ENCODE peak calls at places on chromosomes 3 and 15, in seven cellular contexts. I, V, Y, B, G, C and P are unnamed samples.
A peak's percentile ranks its signal among the peaks of the same experiment; 100 is the strongest.

GRCh38 chr3:114290911-114291901 is 2.6 kb upstream of the TIGIT start:
- DNase-seq in Y (peak; percentile 99), C (peak; percentile 54), B (peak; percentile 97), V (peak; percentile 53), I (peak; percentile 31), G (peak; percentile 3), P (peak; percentile 91)

GRCh38 chr15:80929225-80929624 is 60.4 kb downstream of the MESD start:
- DNase-seq in G (no peak), Y (no peak), B (no peak), V (no peak), I (peak; percentile 46), C (peak; percentile 64), P (no peak)

GRCh38 chr3:125585595-125586223 is 9.6 kb downstream of the OSBPL11 start:
- DNase-seq in Y (peak; percentile 68), V (peak; percentile 72), C (peak; percentile 77), I (peak; percentile 61), B (peak; percentile 54), G (peak; percentile 7), P (no peak)

GRCh38 chr15:34876640-34877039 is 81.3 kb upstream of the ACTC1 start:
- DNase-seq in G (no peak), V (no peak), I (no peak), C (no peak), B (no peak), Y (no peak), P (no peak)

GRCh38 chr15:64586259-64586658 is 125.9 kb downstream of the ZNF609 start:
- DNase-seq in G (no peak), Y (peak; percentile 24), V (no peak), B (no peak), I (no peak), C (no peak), P (no peak)

GRCh38 chr3:99562990-99563607 is 75.3 kb upstream of the COL8A1 start:
- DNase-seq in Y (no peak), I (no peak), B (no peak), G (no peak), V (no peak), C (no peak), P (no peak)

GRCh38 chr3:102174312-102174712 is 260.5 kb upstream of the ZPLD1 start:
- DNase-seq in Y (no peak), B (no peak), I (peak; percentile 85), C (peak; percentile 74), V (no peak), G (no peak), P (no peak)

GRCh38 chr3:69485489-69485888 is 99.6 kb upstream of the FRMD4B start:
- DNase-seq in C (no peak), V (no peak), I (no peak), Y (no peak), B (no peak), G (no peak), P (no peak)

GRCh38 chr15:76346666-76347506 is 10.3 kb downstream of the ISL2 start:
- DNase-seq in B (no peak), I (no peak), V (no peak), G (no peak), C (peak; percentile 36), Y (peak; percentile 50), P (no peak)

GRCh38 chr3:196237203-196237602 is 20.9 kb downstream of the SLC51A start:
- DNase-seq in Y (no peak), B (no peak), C (no peak), V (no peak), G (no peak), I (no peak), P (no peak)

GRCh38 chr3:72633101-72633500 is 215.1 kb downstream of the SHQ1 start:
- DNase-seq in Y (no peak), B (no peak), G (no peak), V (no peak), I (no peak), C (no peak), P (no peak)

GRCh38 chr3:17808994-17809393 is 66.6 kb upstream of the TBC1D5 start:
- DNase-seq in V (no peak), B (no peak), G (no peak), I (peak; percentile 89), Y (no peak), C (peak; percentile 13), P (no peak)

GRCh38 chr3:139772539-139773500 is 95.0 kb upstream of the NMNAT3 start:
- DNase-seq in G (no peak), I (peak; percentile 99), C (peak; percentile 79), Y (no peak), V (no peak), B (no peak), P (no peak)

GRCh38 chr3:128011140-128011539 is 41.1 kb upstream of the SEC61A1 start:
- DNase-seq in C (peak; percentile 53), I (peak; percentile 22), Y (peak; percentile 90), V (no peak), B (peak; percentile 34), G (no peak), P (no peak)

GRCh38 chr3:51568041-51568440 is 29.5 kb downstream of the RAD54L2 start:
- DNase-seq in V (no peak), B (no peak), C (peak; percentile 14), Y (no peak), G (peak; percentile 12), I (no peak), P (no peak)

GRCh38 chr15:41797194-41797593 is 22.9 kb downstream of the MAPKBP1 start:
- DNase-seq in B (no peak), I (no peak), Y (no peak), G (no peak), V (no peak), C (no peak), P (no peak)

GRCh38 chr3:15361494-15362214 is 29.3 kb upstream of the SH3BP5 start:
- DNase-seq in Y (peak; percentile 14), G (no peak), I (peak; percentile 60), B (peak; percentile 74), V (no peak), C (peak; percentile 31), P (no peak)

GRCh38 chr3:13884851-13885703 is 5.2 kb upstream of the WNT7A start:
- DNase-seq in Y (peak; percentile 77), C (peak; percentile 3), V (no peak), B (peak; percentile 73), G (peak; percentile 62), I (no peak), P (peak; percentile 54)

GRCh38 chr3:147406255-147407023 is at the start of gene ZIC4:
- DNase-seq in V (no peak), B (no peak), C (no peak), Y (no peak), I (no peak), G (no peak), P (no peak)

GRCh38 chr3:31879365-31879764 is 101.7 kb downstream of the OSBPL10 start:
- DNase-seq in I (no peak), C (no peak), V (no peak), Y (no peak), B (no peak), G (no peak), P (no peak)

GRCh38 chr3:44903314-44903713 is 28.9 kb downstream of the TGM4 start:
- DNase-seq in C (no peak), B (no peak), I (no peak), G (no peak), Y (no peak), V (no peak), P (no peak)

GRCh38 chr3:30435950-30436349 is 170.5 kb upstream of the TGFBR2 start:
- DNase-seq in V (no peak), I (no peak), G (no peak), Y (no peak), C (no peak), B (no peak), P (no peak)

GRCh38 chr3:17846466-17846865 is 104.0 kb upstream of the TBC1D5 start:
- DNase-seq in V (no peak), B (no peak), I (no peak), Y (no peak), C (peak; percentile 19), G (no peak), P (no peak)

GRCh38 chr3:72482589-72483249 is 365.5 kb downstream of the SHQ1 start:
- DNase-seq in G (no peak), Y (no peak), I (peak; percentile 77), C (peak; percentile 86), V (peak; percentile 80), B (peak; percentile 93), P (peak; percentile 72)

GRCh38 chr15:25624504-25625172 is 185.8 kb upstream of the UBE3A start:
- DNase-seq in V (no peak), G (no peak), Y (no peak), C (no peak), B (no peak), I (no peak), P (no peak)

GRCh38 chr3:195102609-195103467 is 168.1 kb downstream of the XXYLT1 start:
- DNase-seq in B (no peak), I (peak; percentile 95), G (no peak), C (peak; percentile 99), Y (no peak), V (peak; percentile 39), P (peak; percentile 28)

GRCh38 chr3:79467721-79468120 is 300.1 kb downstream of the ROBO1 start:
- DNase-seq in V (no peak), G (no peak), I (peak; percentile 6), Y (no peak), B (no peak), C (no peak), P (no peak)

GRCh38 chr3:163266731-163267130 is 1770.1 kb downstream of the OTOL1 start:
- DNase-seq in V (no peak), I (no peak), G (no peak), B (no peak), C (no peak), Y (no peak), P (no peak)

GRCh38 chr3:46663611-46664135 is 29.8 kb downstream of the ALS2CL start:
- DNase-seq in B (peak; percentile 2), V (peak; percentile 15), Y (peak; percentile 58), I (no peak), C (peak; percentile 10), G (peak; percentile 81), P (no peak)

GRCh38 chr3:103126111-103126510 is 691.3 kb downstream of the ZPLD1 start:
- DNase-seq in B (no peak), V (no peak), Y (no peak), C (no peak), I (no peak), G (no peak), P (no peak)

GRCh38 chr3:184635126-184635525 is 73.5 kb downstream of the EPHB3 start:
- DNase-seq in V (no peak), G (peak; percentile 82), I (no peak), Y (no peak), C (no peak), B (no peak), P (no peak)

GRCh38 chr3:32395451-32395970 is 3.9 kb downstream of the CMTM7 start:
- DNase-seq in Y (no peak), I (no peak), V (no peak), C (no peak), B (no peak), G (no peak), P (no peak)